ENCODE peak calls at places on chromosome 18, in four cellular contexts. W is HepG2; H is GM23338; R is CD4-positive, alpha-beta T cell. X is an unnamed sample.

GRCh38 chr18:2857491-2858063 is 10.8 kb downstream of the EMILIN2 start:
- DNase-seq in W (no peak), H (no peak), R (no peak), X (no peak)

GRCh38 chr18:137327-137726 is 21.0 kb upstream of the USP14 start:
- DNase-seq in R (no peak), H (no peak), W (no peak), X (no peak)

GRCh38 chr18:34627138-34627920 is 82.8 kb upstream of the DTNA start:
- DNase-seq in R (no peak), H (no peak), W (no peak), X (no peak)

GRCh38 chr18:79528296-79528695 is 132.6 kb downstream of the NFATC1 start:
- DNase-seq in H (no peak), W (no peak), R (no peak), X (peak)

GRCh38 chr18:70415823-70416488 is 127.1 kb downstream of the SOCS6 start:
- DNase-seq in W (no peak), H (no peak), R (no peak), X (peak)

GRCh38 chr18:2547477-2548087 is 23.7 kb downstream of the METTL4 start:
- DNase-seq in H (peak), R (no peak), W (peak), X (no peak)

GRCh38 chr18:48942554-48943261 is 8.1 kb downstream of the SMAD7 start:
- DNase-seq in H (no peak), W (peak), R (no peak), X (no peak)

GRCh38 chr18:35376393-35376741 is 770 bp downstream of the ZNF396 start:
- DNase-seq in H (peak), R (peak), W (no peak), X (peak)

GRCh38 chr18:36903215-36903928 is 74.4 kb downstream of the KIAA1328 start:
- DNase-seq in W (no peak), H (no peak), R (no peak), X (no peak)

GRCh38 chr18:11047817-11048216 is 101.6 kb downstream of the PIEZO2 start:
- DNase-seq in W (no peak), H (no peak), R (no peak), X (no peak)

GRCh38 chr18:2112435-2113045 is 458.8 kb downstream of the METTL4 start:
- DNase-seq in W (no peak), H (no peak), R (no peak), X (no peak)

GRCh38 chr18:44697315-44697714 is 16.6 kb downstream of the SETBP1 start:
- DNase-seq in H (no peak), W (no peak), R (no peak), X (no peak)

GRCh38 chr18:13303761-13304364 is 85.3 kb downstream of the LDLRAD4 start:
- DNase-seq in W (no peak), H (no peak), R (no peak), X (no peak)

GRCh38 chr18:23279931-23280330 is 144.6 kb downstream of the CABLES1 start:
- DNase-seq in H (no peak), W (no peak), R (no peak), X (no peak)

GRCh38 chr18:74596959-74597661 is 560 bp upstream of the ZNF407 start:
- DNase-seq in H (peak), R (peak), W (peak), X (peak)

GRCh38 chr18:34322365-34323289 is 97.9 kb upstream of the NOL4 start:
- DNase-seq in H (peak), W (peak), R (no peak), X (peak)

GRCh38 chr18:62485684-62486083 is 37.1 kb upstream of the ZCCHC2 start:
- DNase-seq in H (no peak), W (peak), R (no peak), X (no peak)
- TF ChIP-seq CTCF in H (no peak), W (no peak), R (no peak), X (no peak)

GRCh38 chr18:5890606-5891360 is 4.5 kb downstream of the TMEM200C start:
- DNase-seq in W (peak), H (peak), R (no peak), X (peak)
- TF ChIP-seq CTCF in W (peak), H (no peak), R (peak), X (peak)

DNA sequence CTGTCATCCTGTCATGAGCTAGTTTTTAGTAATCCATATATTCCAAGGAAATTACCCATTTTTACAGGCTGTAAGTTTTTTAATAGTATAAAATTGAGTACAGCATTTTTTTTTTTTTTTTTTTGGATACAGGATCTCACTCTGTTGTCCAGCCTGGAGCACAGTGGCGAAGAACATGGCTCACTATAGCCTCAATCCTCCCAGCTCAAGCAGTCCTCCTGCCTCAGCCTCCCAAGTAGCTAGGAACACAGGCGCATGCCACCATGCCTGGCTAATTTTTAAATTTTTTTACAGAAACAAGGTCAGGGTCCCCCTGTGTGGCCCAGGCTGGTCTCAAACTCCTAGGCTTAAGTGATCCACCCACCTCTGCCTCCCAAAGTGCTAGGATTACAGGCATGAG is 56.5 kb downstream of the ANKRD12 start:
- DNase-seq in W (no peak), R (no peak), H (no peak), X (no peak)
- TF ChIP-seq CTCF in W (no peak), R (no peak), H (no peak), X (no peak)

DNA sequence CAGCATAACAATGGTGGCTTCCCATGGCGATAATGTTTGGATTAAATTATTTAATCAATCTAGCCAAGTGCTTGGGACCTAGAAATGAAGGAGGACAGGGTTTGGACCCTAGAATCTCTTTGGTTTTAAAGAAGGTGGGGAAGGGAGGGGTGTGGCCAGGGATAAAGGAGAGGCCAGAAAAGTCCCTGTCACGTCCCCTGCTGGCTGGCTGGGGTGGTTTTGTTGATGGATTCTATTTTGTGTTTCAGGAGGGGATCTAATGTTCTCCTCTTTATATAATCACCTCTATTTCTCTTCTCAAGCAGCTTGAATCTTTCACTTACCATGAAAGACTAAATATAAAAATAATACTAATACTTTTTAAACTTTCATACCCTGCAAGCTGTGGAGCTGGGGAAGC is 52.6 kb upstream of the GALR1 start:
- DNase-seq in W (no peak), H (peak), R (no peak), X (no peak)
- TF ChIP-seq CTCF in W (peak), H (peak), R (no peak), X (no peak)

GRCh38 chr18:29436459-29436858 is 1259.5 kb upstream of the CDH2 start:
- DNase-seq in R (no peak), W (no peak), H (peak), X (no peak)
- TF ChIP-seq CTCF in R (no peak), W (no peak), H (peak), X (no peak)

GRCh38 chr18:12092398-12093229 is 1.0 kb upstream of the ANKRD62 start:
- DNase-seq in H (peak), R (no peak), W (peak), X (no peak)
- TF ChIP-seq CTCF in H (peak), R (no peak), W (peak), X (no peak)

DNA sequence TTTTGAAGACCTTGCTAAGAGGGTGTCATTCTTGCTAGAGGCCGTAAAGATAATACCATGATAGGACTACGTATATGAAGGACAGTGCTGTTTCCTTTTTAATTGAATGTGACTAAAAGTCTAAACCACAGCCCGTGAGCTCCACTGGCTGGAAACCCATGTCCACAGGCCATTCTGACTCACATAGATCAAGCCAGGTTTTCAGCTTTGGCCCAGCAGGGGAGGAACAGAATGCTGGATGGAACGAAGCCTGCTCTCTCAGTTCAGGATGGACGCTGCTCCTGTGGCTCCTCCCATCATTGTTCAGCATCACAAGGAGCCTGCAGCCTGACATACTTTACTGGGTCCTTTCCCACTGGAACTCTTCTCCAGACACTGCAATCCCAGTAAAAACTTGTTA is 47.6 kb downstream of the ALPK2 start:
- DNase-seq in W (no peak), R (no peak), H (peak), X (no peak)
- TF ChIP-seq CTCF in W (no peak), R (no peak), H (no peak), X (no peak)

GRCh38 chr18:24413148-24413547 is 13.3 kb upstream of the IMPACT start:
- DNase-seq in H (peak), R (no peak), W (no peak), X (peak)
- TF ChIP-seq CTCF in H (peak), R (no peak), W (peak), X (no peak)

GRCh38 chr18:46466236-46467160 is 190.5 kb downstream of the LOXHD1 start:
- DNase-seq in H (no peak), W (no peak), R (no peak), X (no peak)

GRCh38 chr18:46469186-46469915 is 187.7 kb downstream of the LOXHD1 start:
- DNase-seq in R (no peak), W (no peak), H (no peak), X (no peak)

GRCh38 chr18:46471809-46472498 is 185.1 kb downstream of the LOXHD1 start:
- DNase-seq in R (no peak), H (no peak), W (no peak), X (no peak)

GRCh38 chr18:46470714-46471113 is 186.3 kb downstream of the LOXHD1 start:
- DNase-seq in R (no peak), W (no peak), H (no peak), X (no peak)

DNA sequence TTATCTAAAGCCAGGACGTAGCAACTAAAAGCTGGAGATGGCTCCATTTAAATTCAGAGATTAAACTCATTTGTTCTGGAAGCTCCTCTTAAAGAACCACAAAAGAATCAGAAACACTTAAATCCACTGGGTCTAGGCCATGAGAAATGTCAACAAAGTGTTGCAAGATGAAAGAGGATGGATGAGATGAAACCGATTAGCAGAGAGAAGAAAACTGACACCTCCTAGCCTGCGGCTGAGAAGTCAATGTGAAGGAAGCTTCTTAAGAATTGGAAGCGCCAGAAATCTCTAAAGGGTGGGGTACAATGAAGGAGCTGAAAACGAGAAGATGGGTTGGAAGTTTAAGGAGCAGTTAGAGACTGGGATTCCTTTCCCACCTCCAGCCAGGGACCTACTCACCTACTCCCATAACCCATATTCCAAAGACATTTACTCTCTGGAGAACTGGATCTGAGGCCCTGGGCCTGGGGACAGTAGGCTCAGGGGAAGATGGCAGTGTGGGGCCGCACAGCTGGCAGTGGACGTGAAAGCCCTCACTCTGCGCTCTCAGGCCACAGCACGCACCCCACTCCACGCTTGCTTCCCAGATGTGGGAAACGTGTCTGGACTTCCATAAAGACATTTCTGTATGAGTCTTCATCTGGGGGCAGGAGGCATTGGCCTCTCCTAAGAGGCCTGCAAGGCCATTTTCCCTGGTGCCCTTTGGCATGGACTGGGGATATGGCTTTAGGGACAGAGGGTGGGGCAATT is 188.4 kb downstream of the LOXHD1 start:
- DNase-seq in R (no peak), H (no peak), W (no peak), X (no peak)
- TF ChIP-seq CTCF in R (no peak), H (no peak), W (no peak), X (no peak)

DNA sequence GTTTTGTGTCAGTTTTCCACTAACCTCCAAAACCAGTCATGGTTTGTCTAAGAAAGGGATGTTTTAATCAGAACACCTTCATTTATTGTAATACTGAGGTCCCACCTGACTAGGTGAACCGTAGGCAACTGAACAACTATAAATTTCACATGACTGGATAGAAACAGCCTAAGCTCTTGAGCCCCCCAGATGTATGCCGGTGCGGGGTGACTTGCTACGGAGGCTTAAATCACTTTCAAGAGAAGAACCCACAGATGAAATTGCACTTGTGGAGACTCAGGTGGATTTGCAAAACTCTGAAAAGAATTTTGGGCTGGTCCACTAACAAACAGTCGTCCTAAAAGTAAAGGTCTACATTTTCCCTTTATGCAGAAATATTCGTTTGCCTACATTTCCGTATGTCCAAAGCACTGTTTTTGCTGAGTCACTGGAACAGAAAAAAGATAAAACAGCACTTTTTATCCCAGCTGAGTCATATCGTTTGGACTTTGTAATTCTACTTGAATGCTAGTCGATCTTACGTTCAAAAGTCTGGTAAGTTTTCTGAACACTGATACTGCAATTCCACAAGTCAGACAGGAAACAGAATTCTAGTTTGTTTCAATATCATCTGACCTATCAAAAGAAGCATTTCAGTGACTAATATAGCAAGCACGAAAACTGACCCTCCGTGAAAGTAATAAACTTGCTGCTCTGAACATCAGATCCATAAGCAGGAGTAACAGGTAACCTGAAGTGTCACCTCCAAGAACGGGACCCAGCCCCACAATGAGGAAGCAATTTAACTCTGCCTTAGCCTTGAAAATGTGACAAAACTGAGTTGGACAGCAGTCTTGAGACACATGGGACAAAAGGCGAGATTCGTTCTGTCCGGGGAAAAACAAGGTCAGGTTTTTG is 18.1 kb downstream of the ZNF516 start:
- DNase-seq in R (no peak), W (peak), H (no peak), X (no peak)
- TF ChIP-seq CTCF in R (no peak), W (no peak), H (no peak), X (no peak)

X was measured in glutamatergic neuron.